ENCODE peak calls at places on chromosome 1, in four cellular contexts. One of them, this sample, is unnamed.

GRCh38 chr1:75130312-75130677 is 3.9 kb upstream of the LHX8 start:
- DNase-seq in GM12891: no peak
- DNase-seq in K562: no peak
- DNase-seq in GM12878: no peak
- DNase-seq in this sample: no peak

GRCh38 chr1:228336308-228337030 is 70.2 kb downstream of the TRIM11 start:
- DNase-seq in GM12891: no peak
- DNase-seq in K562: no peak
- DNase-seq in GM12878: no peak
- DNase-seq in this sample: no peak

GRCh38 chr1:165898837-165899236 is 71.4 kb downstream of the UCK2 start:
- DNase-seq in GM12891: no peak
- DNase-seq in K562: no peak
- DNase-seq in GM12878: no peak
- DNase-seq in this sample: no peak

GRCh38 chr1:219931033-219931432 is 2.7 kb upstream of the SLC30A10 start:
- DNase-seq in GM12891: no peak
- DNase-seq in K562: no peak
- DNase-seq in GM12878: no peak
- DNase-seq in this sample: no peak

GRCh38 chr1:228177936-228178710 is 12.5 kb downstream of the IBA57 start:
- DNase-seq in GM12891: no peak
- DNase-seq in K562: no peak
- DNase-seq in GM12878: no peak
- DNase-seq in this sample: no peak

GRCh38 chr1:39418223-39418622 is 73.2 kb upstream of the BMP8A start:
- DNase-seq in GM12891: no peak
- DNase-seq in K562: no peak
- DNase-seq in GM12878: no peak
- DNase-seq in this sample: no peak

GRCh38 chr1:184031127-184032107 is 6.1 kb downstream of the COLGALT2 start:
- DNase-seq in GM12891: no peak
- DNase-seq in K562: peak
- DNase-seq in GM12878: no peak
- DNase-seq in this sample: peak

GRCh38 chr1:203916756-203917155 is 55.4 kb downstream of the SNRPE start:
- DNase-seq in GM12891: no peak
- DNase-seq in K562: no peak
- DNase-seq in GM12878: no peak
- DNase-seq in this sample: no peak

GRCh38 chr1:54069792-54070548 is 16.6 kb downstream of the TCEANC2 start:
- DNase-seq in GM12891: no peak
- DNase-seq in K562: peak
- DNase-seq in GM12878: no peak
- DNase-seq in this sample: no peak

GRCh38 chr1:163320891-163321290 is 863 bp upstream of the NUF2 start:
- DNase-seq in GM12891: no peak
- DNase-seq in K562: no peak
- DNase-seq in GM12878: no peak
- DNase-seq in this sample: no peak

GRCh38 chr1:162554258-162554657 is 7.3 kb upstream of the UAP1 start:
- DNase-seq in GM12891: no peak
- DNase-seq in K562: no peak
- DNase-seq in GM12878: no peak
- DNase-seq in this sample: no peak

GRCh38 chr1:87204441-87204840 is 124.2 kb upstream of the LMO4 start:
- DNase-seq in GM12891: no peak
- DNase-seq in K562: no peak
- DNase-seq in GM12878: no peak
- DNase-seq in this sample: no peak

GRCh38 chr1:109161836-109162606 is 48.1 kb downstream of the ELAPOR1 start:
- DNase-seq in GM12891: peak
- DNase-seq in K562: no peak
- DNase-seq in GM12878: peak
- DNase-seq in this sample: peak

GRCh38 chr1:102941364-102941947 is 166.9 kb downstream of the COL11A1 start:
- DNase-seq in GM12891: no peak
- DNase-seq in K562: no peak
- DNase-seq in GM12878: no peak
- DNase-seq in this sample: no peak

GRCh38 chr1:219806642-219807041 is 121.7 kb downstream of the SLC30A10 start:
- DNase-seq in GM12891: no peak
- DNase-seq in K562: no peak
- DNase-seq in GM12878: no peak
- DNase-seq in this sample: no peak

GRCh38 chr1:221865808-221866207 is 123.9 kb upstream of the DUSP10 start:
- DNase-seq in GM12891: no peak
- DNase-seq in K562: no peak
- DNase-seq in GM12878: no peak
- DNase-seq in this sample: no peak

GRCh38 chr1:61504840-61505239 is 220.1 kb downstream of the TM2D1 start:
- DNase-seq in GM12891: no peak
- DNase-seq in K562: no peak
- DNase-seq in GM12878: no peak
- DNase-seq in this sample: no peak

DNA sequence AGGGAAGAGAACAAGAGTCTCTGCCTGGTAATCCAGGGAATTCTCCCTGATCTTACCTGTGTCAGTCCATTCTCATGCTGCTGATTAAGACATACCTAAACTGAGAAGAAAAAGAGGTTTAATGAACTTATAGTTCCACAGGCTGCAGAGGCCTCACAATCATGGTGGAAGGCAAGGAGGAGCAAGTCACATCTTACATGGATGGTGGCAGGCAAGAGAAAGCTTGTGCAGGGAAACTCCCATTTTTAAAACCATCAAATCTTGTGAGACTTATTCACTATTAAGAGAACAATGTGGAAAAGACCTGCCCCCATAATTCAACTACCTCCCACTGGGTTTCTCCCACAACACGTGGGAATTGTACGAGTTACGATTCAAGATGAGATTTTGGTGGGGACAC is 34.2 kb upstream of the LRRC8B start:
- DNase-seq in GM12891: no peak
- DNase-seq in K562: no peak
- DNase-seq in GM12878: no peak
- DNase-seq in this sample: no peak
- TF ChIP-seq SPI1 in GM12891: no peak
- TF ChIP-seq SPI1 in K562: no peak
- TF ChIP-seq SPI1 in GM12878: no peak
- TF ChIP-seq SPI1 in this sample: no peak

DNA sequence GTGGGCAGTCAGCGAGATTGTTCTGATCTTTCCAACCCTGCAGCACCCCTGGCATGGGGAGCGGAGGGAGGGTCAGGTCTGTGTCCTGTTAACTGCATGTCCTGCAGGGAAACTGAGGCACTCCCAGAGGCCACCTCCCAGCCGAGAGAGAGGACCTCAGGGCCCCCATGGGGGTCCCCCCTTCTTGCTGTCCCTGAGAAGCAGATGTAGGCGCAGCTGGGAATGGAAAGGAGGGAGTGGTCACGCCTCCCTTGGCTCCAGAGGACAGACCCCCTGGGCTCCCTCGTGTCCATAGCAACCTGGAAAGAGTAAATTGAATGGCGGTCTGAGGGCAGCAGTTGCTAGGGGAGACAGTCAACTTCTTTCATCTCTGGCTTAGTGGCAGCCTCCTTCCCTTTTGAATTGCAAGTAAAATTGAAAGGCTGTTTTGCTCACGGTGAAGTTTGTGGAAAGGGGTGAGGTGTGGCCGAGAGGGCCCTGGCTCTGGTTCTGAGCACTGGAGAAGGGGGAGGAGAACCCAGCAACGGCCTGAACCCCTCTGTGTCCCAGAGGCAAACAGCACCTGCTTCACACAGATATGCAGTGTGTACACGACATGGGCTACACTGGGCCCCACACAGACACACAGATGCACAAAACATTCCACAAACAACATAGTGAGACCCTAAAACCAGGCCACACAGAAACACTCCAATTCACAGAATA is 4.9 kb downstream of the CROCC start:
- DNase-seq in GM12891: no peak
- DNase-seq in K562: no peak
- DNase-seq in GM12878: no peak
- DNase-seq in this sample: no peak
- TF ChIP-seq SPI1 in GM12891: no peak
- TF ChIP-seq SPI1 in K562: no peak
- TF ChIP-seq SPI1 in GM12878: no peak
- TF ChIP-seq SPI1 in this sample: no peak

DNA sequence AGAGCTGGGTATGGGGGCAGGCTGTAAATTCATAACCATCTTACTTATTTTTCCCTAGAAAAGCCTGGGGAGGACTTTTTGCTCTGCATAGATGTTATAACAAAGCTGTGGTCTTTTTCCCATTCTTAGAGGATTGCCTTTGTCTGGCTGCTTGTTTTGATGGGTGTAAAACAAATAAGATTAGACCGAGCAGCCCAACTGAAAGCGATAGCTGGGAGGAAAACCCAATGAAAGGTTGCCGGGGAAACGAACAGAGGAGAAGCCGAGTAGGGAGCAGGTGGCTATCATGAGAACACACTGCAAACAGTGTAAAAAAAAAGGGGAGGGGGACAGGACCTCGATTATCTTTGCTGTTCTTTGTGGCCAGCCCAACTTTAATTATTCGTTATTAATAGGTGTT is 1.9 kb downstream of the ELAVL4 start:
- DNase-seq in GM12891: no peak
- DNase-seq in K562: no peak
- DNase-seq in GM12878: no peak
- DNase-seq in this sample: no peak
- TF ChIP-seq SPI1 in GM12891: no peak
- TF ChIP-seq SPI1 in K562: no peak
- TF ChIP-seq SPI1 in GM12878: no peak
- TF ChIP-seq SPI1 in this sample: no peak

DNA sequence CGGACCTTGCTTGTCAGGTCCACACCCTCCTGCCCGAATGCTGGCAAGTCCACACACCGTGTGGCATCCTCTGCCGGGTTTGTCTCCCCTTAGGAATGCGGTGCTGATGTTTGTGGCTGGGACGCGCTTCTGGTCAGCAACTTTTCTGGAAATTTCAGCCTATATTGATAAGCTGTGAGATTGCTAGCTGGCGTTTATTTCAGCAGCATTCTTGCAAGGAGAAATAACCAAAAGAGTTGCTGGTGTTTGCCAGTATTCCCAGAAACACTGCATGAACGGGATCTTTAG is 601 bp downstream of the CEPT1 start:
- DNase-seq in GM12891: no peak
- DNase-seq in K562: no peak
- DNase-seq in GM12878: no peak
- DNase-seq in this sample: no peak
- TF ChIP-seq SPI1 in GM12891: no peak
- TF ChIP-seq SPI1 in K562: no peak
- TF ChIP-seq SPI1 in GM12878: no peak
- TF ChIP-seq SPI1 in this sample: no peak

DNA sequence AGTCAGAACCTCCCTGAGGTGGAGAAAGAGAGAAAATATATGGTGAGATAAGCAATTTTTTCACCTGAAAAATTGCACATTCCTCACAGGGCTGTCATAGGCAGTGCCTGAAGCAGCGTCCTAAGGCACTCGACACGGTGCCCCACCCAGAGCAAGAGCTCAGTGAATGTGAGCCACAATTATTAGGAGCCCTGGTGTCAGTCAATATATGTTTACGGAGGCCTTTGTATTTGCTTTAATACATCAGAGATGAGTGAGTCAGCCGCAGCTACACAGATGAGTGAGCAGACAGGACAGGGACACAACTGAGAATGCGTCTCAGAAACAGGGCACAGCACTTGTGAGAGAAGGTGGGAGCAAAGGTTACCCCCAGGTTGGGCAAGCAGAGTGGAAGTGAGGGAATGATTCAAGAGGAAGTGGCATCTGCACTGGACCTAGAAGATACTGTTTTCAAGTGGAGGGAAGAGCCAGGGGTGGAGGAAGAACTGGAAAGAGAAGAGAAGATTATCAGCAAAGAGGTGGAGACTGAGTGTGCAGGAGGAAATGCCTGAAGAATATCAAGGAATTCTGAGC is 5.2 kb upstream of the PIGC start:
- DNase-seq in GM12891: no peak
- DNase-seq in K562: no peak
- DNase-seq in GM12878: no peak
- DNase-seq in this sample: no peak
- TF ChIP-seq SPI1 in GM12891: no peak
- TF ChIP-seq SPI1 in K562: peak
- TF ChIP-seq SPI1 in GM12878: no peak
- TF ChIP-seq SPI1 in this sample: peak

DNA sequence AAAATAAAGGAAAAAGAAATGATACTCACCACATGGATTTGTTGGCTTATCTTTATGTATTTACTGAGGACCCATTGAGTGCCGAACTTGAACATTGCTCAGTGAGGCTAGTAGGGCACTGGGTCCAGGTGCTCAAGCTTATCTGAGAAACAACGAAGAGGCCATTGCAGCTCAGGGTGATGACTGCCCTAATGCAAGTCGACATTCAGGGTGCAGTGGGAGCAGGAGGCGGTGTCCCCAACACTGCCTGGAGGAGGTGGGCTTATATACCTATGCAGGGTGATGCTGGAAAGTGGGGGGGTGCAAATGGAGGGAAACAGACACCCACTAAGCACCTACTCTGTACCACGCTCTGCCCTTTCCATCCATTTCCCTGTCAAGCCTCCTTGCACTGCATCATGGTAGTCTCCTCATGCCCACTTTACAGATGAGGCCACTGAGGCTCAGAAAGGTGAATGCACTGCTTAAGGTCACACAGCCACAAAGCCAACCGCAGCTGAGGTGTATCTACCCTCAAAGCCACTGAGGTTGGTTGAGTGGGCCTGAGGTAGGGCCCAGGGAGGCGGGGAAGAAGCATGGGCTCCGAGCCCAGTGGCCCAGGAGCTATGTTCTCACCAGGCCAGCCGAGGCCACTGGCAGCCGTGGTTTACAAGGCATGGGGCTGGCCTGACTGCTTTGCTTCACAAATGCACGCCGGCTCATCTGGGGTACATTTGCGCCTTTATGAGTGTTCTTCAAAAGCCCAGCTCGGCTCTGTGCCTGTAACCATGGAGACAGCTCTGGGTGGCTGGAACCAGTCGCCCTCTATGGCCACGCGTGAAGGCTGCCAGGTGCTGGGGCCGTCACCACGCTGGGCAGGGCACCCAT is 103.8 kb downstream of the EPHB2 start:
- DNase-seq in GM12891: no peak
- DNase-seq in K562: no peak
- DNase-seq in GM12878: no peak
- DNase-seq in this sample: no peak
- TF ChIP-seq SPI1 in GM12891: no peak
- TF ChIP-seq SPI1 in K562: no peak
- TF ChIP-seq SPI1 in GM12878: no peak
- TF ChIP-seq SPI1 in this sample: no peak